ENCODE peak calls at places on chromosomes 2 and 18, in nine cellular contexts. T is AG10803, V is cardiac fibroblast, W is foreskin fibroblast, F is uterus, K is cardiac muscle cell, R is body of pancreas, C is heart left ventricle, J is HCT116. B is an unnamed sample.
A peak's percentile ranks its signal among the peaks of the same experiment; 100 is the strongest.

GRCh38 chr2:71685941-71686611 is 232.7 kb downstream of the DYSF start:
- DNase-seq in J (no peak), K (no peak), R (no peak), C (no peak), F (no peak), T (no peak), V (no peak), W (no peak), B (no peak)

GRCh38 chr2:113162173-113162572 is 11.6 kb upstream of the PSD4 start:
- DNase-seq in W (no peak), F (no peak), T (no peak), J (no peak), K (no peak), R (no peak), C (no peak), V (no peak), B (no peak)

GRCh38 chr2:49175831-49176230 is 21.5 kb upstream of the FSHR start:
- DNase-seq in C (no peak), W (no peak), V (no peak), F (no peak), T (no peak), R (no peak), J (no peak), K (no peak), B (no peak)

GRCh38 chr18:73848656-73849055 is 299.0 kb downstream of the FBXO15 start:
- DNase-seq in J (no peak), F (no peak), C (no peak), W (peak; percentile 69), K (no peak), V (peak; percentile 80), T (peak; percentile 88), R (no peak), B (no peak)

GRCh38 chr2:144370937-144371584 is 148.9 kb downstream of the ZEB2 start:
- DNase-seq in V (peak; percentile 70), R (no peak), C (no peak), K (peak; percentile 23), J (no peak), W (no peak), T (peak; percentile 45), F (no peak), B (no peak)

GRCh38 chr2:85255456-85255812 is 72.4 kb downstream of the TGOLN2 start:
- DNase-seq in C (no peak), T (no peak), V (no peak), F (no peak), W (no peak), J (no peak), K (no peak), R (no peak), B (no peak)

GRCh38 chr18:47737198-47737830 is 193.1 kb downstream of the SMAD2 start:
- DNase-seq in V (no peak), F (no peak), R (no peak), T (no peak), C (no peak), K (no peak), J (no peak), W (no peak), B (no peak)

GRCh38 chr2:183035298-183035953 is 2.8 kb downstream of the NCKAP1 start:
- DNase-seq in T (peak; percentile 78), C (no peak), V (peak; percentile 58), W (peak; percentile 63), R (no peak), K (no peak), F (no peak), J (no peak), B (no peak)

GRCh38 chr18:48950536-48951447 is at the start of gene SMAD7:
- DNase-seq in T (no peak), J (no peak), W (no peak), R (no peak), V (no peak), C (no peak), F (no peak), K (no peak), B (no peak)

GRCh38 chr2:66436546-66436945 is 1.6 kb downstream of the MEIS1 start:
- DNase-seq in K (no peak), J (no peak), R (no peak), V (no peak), W (no peak), T (no peak), F (no peak), C (no peak), B (no peak)

GRCh38 chr2:119706196-119706595 is 27.2 kb downstream of the TMEM177 start:
- DNase-seq in V (no peak), T (no peak), K (no peak), R (no peak), W (no peak), F (no peak), C (no peak), J (no peak), B (no peak)

GRCh38 chr18:57801379-57802165 is 1.5 kb downstream of the ATP8B1 start:
- DNase-seq in F (no peak), V (no peak), R (peak; percentile 42), K (no peak), W (no peak), C (peak; percentile 27), J (no peak), T (no peak), B (no peak)
- H3K4me3 ChIP-seq in F (peak overlapping the region; percentile 59), V (peak overlapping the region; percentile 79), R (peak overlapping the region; percentile 47), K (peak overlapping the region; percentile 53), W (peak overlapping the region; percentile 90), C (peak overlapping the region; percentile 96), J (peak overlapping the region; percentile 90), T (peak overlapping the region; percentile 97), B (peak overlapping the region; percentile 73)

DNA sequence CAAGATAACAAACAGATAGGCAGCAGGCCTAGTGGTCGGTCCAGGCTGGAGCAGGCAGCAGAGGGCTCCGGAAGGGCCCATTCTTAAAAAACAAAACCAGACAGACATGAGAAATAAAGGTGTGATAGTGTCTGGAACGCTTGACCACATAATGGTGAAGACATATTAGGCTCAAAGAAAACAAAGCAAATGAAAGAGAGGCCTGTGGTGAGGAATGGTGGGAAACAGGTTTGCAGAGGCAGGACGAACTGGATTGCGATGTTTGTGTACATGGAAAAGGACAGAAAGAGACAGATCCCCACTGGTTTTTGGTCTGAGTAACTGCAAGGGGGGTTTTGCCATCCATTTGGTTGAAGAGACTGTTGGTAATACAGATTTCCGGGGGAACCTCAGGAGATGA is 19.9 kb downstream of the QPCT start:
- DNase-seq in W (no peak), F (no peak), J (no peak), T (no peak), K (no peak), R (no peak), C (no peak), V (no peak), B (no peak)
- TF ChIP-seq CTCF in W (no peak), F (no peak), J (no peak), T (no peak), K (no peak), R (no peak), C (no peak), V (no peak), B (no peak)

GRCh38 chr2:3044587-3045317 is 332.9 kb downstream of the EIPR1 start:
- DNase-seq in J (no peak), C (no peak), R (peak; percentile 27), T (no peak), W (no peak), K (no peak), F (no peak), V (no peak), B (no peak)
- H3K4me3 ChIP-seq in J (no peak overlapping the region), C (no peak overlapping the region), R (no peak overlapping the region), T (no peak overlapping the region), W (no peak overlapping the region), K (no peak overlapping the region), F (no peak overlapping the region), V (no peak overlapping the region), B (no peak overlapping the region)

DNA sequence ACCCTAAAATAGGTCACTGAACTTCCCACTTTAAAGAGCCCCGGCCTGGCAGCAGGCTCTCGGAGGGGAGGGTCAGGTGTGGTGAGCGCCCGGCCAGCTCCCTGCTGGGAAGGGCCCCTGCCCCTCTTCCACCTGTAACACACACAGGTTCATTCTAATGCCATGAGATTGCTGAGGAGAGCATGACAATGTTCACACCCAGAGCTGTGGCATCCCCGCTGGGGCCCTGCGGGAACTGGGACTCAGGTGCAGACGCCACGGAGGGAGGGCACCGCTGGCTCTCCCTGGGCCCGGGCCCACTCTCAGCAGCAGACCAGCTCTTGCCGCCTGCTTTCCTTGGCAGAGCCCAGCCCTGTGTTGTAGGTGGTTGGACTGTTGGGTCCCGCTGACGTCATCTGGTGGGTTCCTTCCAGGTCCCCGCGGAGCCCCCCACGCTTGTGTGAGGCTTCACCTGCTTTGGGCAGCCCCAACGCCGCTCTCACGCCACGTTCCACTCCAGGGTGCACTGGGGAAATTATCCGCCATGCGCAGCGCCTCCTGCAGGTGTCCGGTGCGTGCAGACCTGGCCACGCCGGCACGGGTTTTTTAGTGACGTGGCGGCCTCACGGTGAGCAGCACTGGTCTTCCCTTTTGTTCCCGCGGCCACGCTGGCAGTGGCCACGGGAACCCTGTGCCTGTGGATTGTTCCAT is 50.4 kb upstream of the KCNG2 start:
- DNase-seq in F (no peak), W (no peak), K (no peak), C (no peak), J (no peak), R (no peak), V (no peak), T (no peak), B (no peak)
- TF ChIP-seq CTCF in F (no peak), W (no peak), K (no peak), C (no peak), J (no peak), R (no peak), V (no peak), T (no peak), B (no peak)

DNA sequence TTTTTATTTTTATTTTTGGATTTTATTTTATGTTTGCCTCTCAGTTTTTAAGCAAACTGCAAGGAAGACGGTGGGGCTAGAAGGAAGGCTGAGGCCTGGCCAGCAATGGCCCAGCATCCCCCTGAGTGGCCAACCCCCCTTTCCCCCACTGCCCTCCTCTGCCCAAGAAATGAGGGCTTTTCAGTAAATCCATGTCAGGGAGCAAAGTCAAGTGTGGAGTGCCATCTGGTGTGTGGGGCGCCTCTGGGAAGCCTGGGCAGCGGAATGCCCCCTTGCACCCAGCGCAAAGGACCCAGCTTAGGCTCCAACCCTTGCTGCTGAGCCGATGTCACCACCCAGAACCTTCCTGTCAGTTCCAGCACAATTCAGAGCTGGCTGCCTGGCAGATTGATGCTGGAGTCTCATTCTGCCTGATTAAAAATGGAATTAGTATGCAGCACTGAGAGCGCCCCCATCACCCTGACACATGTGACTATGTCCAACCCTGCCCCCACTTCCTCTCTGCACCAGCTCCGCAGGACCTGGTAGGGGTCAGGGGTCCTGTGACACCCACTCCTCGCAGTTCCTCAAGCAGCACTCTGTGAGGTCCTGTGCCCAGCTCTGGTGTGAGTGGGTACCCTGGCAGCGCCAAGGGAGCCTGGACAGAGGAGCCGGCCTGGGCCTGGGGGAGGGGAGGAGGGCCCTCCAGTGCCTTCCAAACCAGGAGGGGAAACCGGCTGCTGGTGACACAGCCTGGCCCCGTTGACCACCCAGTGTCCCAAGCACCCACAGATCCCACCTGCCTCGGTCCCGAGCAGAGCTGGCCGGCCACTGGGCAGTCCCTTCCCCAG is 9.2 kb upstream of the ALPP start:
- DNase-seq in C (no peak), F (no peak), R (no peak), W (no peak), V (no peak), J (no peak), T (no peak), K (no peak), B (no peak)
- H3K4me3 ChIP-seq in C (no peak overlapping the region), F (no peak overlapping the region), R (no peak overlapping the region), W (no peak overlapping the region), V (no peak overlapping the region), J (no peak overlapping the region), T (no peak overlapping the region), K (no peak overlapping the region), B (no peak overlapping the region)

GRCh38 chr18:39966275-39966674 is 1988.8 kb upstream of the PIK3C3 start:
- DNase-seq in T (no peak), J (no peak), V (no peak), W (no peak), C (no peak), R (no peak), K (no peak), F (no peak), B (no peak)
- TF ChIP-seq CTCF in T (peak; percentile 33), J (peak; percentile 39), V (peak; percentile 26), W (peak; percentile 28), C (no peak), R (no peak), K (peak; percentile 34), F (no peak), B (peak; percentile 39)

B was measured in epithelial cell of proximal tubule.